ENCODE peak calls at places on chromosomes 13 and 19, in four cellular contexts. V, M, Z and B are unnamed samples.
A peak's percentile ranks its signal among the peaks of the same experiment; 100 is the strongest.

GRCh38 chr19:34082289-34083077 is 89.8 kb upstream of the LSM14A start:
- DNase-seq in M (no peak), V (no peak), Z (no peak), B (no peak)

GRCh38 chr13:31614073-31614472 is 125.3 kb upstream of the RXFP2 start:
- DNase-seq in V (no peak), Z (no peak), M (no peak), B (no peak)

GRCh38 chr19:11164879-11165406 is 9.4 kb upstream of the SPC24 start:
- DNase-seq in Z (no peak), V (no peak), M (no peak), B (peak; percentile 61)

GRCh38 chr13:113742000-113742441 is 17.0 kb upstream of the TMEM255B start:
- DNase-seq in V (peak; percentile 45), Z (no peak), M (peak; percentile 24), B (peak; percentile 50)

GRCh38 chr19:2815191-2815614 is 4.5 kb upstream of the ZNF554 start:
- DNase-seq in M (no peak), Z (no peak), V (no peak), B (no peak)

GRCh38 chr19:16106121-16106520 is 5.6 kb upstream of the RAB8A start:
- DNase-seq in V (no peak), M (peak; percentile 66), Z (no peak), B (peak; percentile 53)

GRCh38 chr13:93547886-93548285 is 321.3 kb downstream of the GPC6 start:
- DNase-seq in Z (no peak), M (no peak), V (no peak), B (no peak)

GRCh38 chr19:9498183-9498902 is at the start of gene ZNF560:
- DNase-seq in V (peak; percentile 19), M (no peak), Z (no peak), B (peak; percentile 12)

GRCh38 chr13:73825143-73825542 is 309.1 kb downstream of the KLF12 start:
- DNase-seq in V (no peak), M (no peak), Z (no peak), B (no peak)

GRCh38 chr19:17210296-17210695 is 4.9 kb upstream of the USE1 start:
- DNase-seq in Z (no peak), M (no peak), V (no peak), B (peak; percentile 16)

GRCh38 chr19:18422530-18423191 is 3.5 kb downstream of the SSBP4 start:
- DNase-seq in Z (no peak), M (no peak), V (no peak), B (no peak)

GRCh38 chr13:113022391-113023216 is 53.6 kb downstream of the MCF2L start:
- DNase-seq in Z (no peak), V (no peak), M (no peak), B (no peak)

GRCh38 chr19:55641376-55642152 is 762 bp downstream of the ZNF580 start:
- DNase-seq in V (no peak), M (peak; percentile 63), Z (no peak), B (peak; percentile 18)

GRCh38 chr13:112616586-112617381 is 28.8 kb upstream of the TUBGCP3 start:
- DNase-seq in V (peak; percentile 60), M (peak; percentile 51), Z (no peak), B (peak; percentile 52)

GRCh38 chr19:10299545-10300458 is 9.8 kb downstream of the ZGLP1 start:
- DNase-seq in M (no peak), Z (no peak), V (peak; percentile 85), B (no peak)

GRCh38 chr19:12985049-12985776 is 10.1 kb upstream of the NFIX start:
- DNase-seq in M (no peak), V (peak; percentile 80), Z (no peak), B (peak; percentile 76)

DNA sequence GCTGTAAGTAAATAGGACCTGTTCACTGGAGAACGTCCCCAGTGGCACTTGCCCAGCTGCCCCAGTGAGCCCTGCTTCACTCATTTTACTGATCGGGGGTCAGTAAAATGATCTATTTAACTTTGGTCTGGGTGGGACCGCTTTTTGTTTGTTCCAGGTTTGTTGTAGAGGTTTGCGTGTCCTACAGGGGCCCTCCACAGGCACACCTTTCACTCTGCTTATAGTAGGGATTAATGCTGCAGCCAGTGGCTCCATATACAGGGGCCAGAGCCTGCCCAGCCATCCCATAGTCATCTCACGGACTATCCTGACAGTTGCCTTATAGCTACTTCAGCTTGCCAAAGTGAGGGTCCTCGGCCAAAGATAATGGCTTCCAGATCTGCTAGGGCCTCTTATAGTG is 104.1 kb downstream of the DNAJC3 start:
- DNase-seq in M (no peak), V (no peak), Z (no peak), B (no peak)
- TF ChIP-seq ELK1 in M (no peak), V (no peak), Z (no peak), B (no peak)

GRCh38 chr19:45526143-45526542 is 18.9 kb downstream of the VASP start:
- DNase-seq in Z (no peak), V (peak; percentile 82), M (peak; percentile 86), B (peak; percentile 55)
- TF ChIP-seq ELK1 in Z (no peak), V (no peak), M (no peak), B (no peak)

GRCh38 chr13:99985243-99985874 is 3.8 kb downstream of the ZIC2 start:
- DNase-seq in M (no peak), Z (no peak), V (peak; percentile 29), B (no peak)

GRCh38 chr13:99986751-99987150 is 5.2 kb downstream of the ZIC2 start:
- DNase-seq in V (no peak), Z (no peak), M (no peak), B (no peak)

GRCh38 chr13:99988469-99989375 is 7.1 kb downstream of the ZIC2 start:
- DNase-seq in M (no peak), V (no peak), Z (no peak), B (no peak)

GRCh38 chr13:99985886-99986527 is 4.4 kb downstream of the ZIC2 start:
- DNase-seq in M (no peak), Z (no peak), V (no peak), B (no peak)

DNA sequence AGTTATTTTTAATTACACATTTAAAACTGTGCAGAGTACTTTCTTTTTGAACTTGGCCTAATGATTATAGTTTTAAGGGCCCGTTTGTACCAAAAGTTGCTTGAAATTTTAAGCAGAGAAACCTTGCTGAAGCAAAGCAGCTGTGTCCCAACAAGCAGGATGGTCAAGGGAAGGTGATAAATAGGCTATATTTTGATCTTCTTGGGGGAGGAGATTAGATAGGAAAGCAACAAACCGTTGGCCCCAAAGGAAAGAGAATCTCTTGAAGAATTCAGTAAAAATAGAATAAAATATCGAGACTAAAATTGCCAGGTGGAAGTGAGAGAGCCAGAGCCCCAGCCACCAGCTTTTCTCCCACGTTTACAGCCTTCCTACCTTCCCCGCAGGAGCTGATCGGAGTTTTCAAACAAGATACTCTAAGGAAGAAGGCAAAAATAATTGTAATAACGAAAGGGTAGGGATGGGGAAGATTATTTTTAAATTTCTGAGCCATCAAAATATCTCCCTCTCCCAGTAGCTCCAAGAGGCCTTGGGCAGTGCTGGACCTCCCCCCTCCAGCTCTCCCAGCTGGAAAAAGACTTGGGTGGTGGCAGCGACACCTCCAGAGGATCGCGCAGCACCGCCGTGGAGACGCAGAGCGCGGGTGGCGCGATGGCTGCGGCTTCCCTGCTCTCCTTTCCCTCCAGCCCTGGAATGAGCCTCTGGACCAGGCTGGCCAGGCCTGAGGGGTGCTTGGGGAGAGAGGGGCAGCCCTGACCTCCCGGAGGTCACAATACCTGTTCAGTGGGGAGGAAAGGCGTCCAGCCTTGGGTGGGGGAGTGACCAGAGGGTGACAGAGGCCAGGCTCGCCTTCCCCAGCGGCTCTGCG is 5.8 kb downstream of the ZIC2 start:
- DNase-seq in M (no peak), Z (no peak), V (no peak), B (no peak)
- TF ChIP-seq ELK1 in M (no peak), Z (no peak), V (no peak), B (no peak)

DNA sequence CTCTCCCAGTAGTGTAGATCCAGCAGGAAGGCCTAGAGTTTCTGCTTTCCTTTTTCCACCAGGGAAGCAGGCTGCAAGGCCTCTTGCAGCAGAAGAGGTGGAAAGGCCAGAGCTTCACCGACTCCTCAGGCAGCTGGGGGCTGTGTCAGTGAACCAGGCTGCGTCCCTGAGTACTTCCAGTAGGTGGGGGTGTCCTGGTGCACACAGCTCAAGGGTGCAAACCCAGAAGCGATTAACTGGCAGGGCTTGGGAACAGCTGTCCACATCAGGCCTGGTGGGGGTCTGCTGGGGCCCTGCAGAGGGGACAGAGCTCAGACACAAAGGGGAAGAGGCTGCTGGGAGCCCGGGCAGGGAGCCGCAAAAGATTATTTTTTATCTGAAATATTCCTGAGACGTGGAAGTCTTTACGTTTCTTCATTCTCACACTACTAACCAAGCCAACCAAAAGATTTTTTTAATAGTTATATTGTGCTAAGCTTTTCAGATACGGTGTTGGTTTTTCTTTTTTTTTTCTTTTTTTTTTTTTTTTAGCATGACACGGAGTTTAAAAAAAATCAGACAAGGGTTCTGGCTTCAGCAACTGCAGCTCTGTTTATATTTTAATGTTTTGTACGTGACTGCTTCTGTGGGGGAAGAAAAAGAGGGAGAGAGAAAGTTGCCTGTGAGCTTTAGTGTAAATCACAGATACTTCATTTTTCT is 11.0 kb downstream of the TSHZ3 start:
- DNase-seq in V (peak; percentile 26), M (peak; percentile 50), Z (no peak), B (peak; percentile 85)
- TF ChIP-seq ELK1 in V (no peak), M (no peak), Z (no peak), B (no peak)

GRCh38 chr13:52782486-52783448 is 43.1 kb upstream of the CNMD start:
- DNase-seq in M (no peak), V (no peak), Z (no peak), B (no peak)
- TF ChIP-seq ELK1 in M (no peak), V (no peak), Z (no peak), B (no peak)

GRCh38 chr13:24149306-24150032 is 11.1 kb upstream of the SPATA13 start:
- DNase-seq in M (no peak), V (no peak), Z (no peak), B (no peak)
- TF ChIP-seq ELK1 in M (no peak), V (no peak), Z (no peak), B (no peak)